ENCODE peak calls at places on chromosomes 7 and 10, in four cellular contexts. F, A, B and M are unnamed samples. For H3K4me1 and H3K27me3, the result is how much of the 10 kb centered on the place peaks cover.

GRCh38 chr10:13698217-13698616 is 111.5 kb downstream of the PRPF18 start:
- DNase-seq in A (no peak), F (no peak), B (no peak), M (no peak)

GRCh38 chr7:111029141-111029572 is 61.8 kb upstream of the LRRN3 start:
- DNase-seq in B (no peak), F (no peak), A (no peak), M (no peak)

GRCh38 chr7:94449151-94449725 is 54.5 kb downstream of the COL1A2 start:
- DNase-seq in F (no peak), B (no peak), A (no peak), M (no peak)

GRCh38 chr7:141016349-141016748 is 1.6 kb upstream of the MRPS33 start:
- DNase-seq in B (no peak), A (no peak), F (no peak), M (no peak)

GRCh38 chr10:71258046-71258445 is 45.7 kb downstream of the UNC5B start:
- DNase-seq in A (no peak), B (no peak), F (no peak), M (no peak)

GRCh38 chr7:149732111-149732561 is 41.3 kb downstream of the ZNF467 start:
- DNase-seq in A (no peak), B (no peak), F (no peak), M (no peak)

GRCh38 chr10:69045441-69046300 is 42.2 kb upstream of the SRGN start:
- DNase-seq in A (no peak), F (no peak), B (no peak), M (peak)

GRCh38 chr7:96337519-96337918 is 15.6 kb upstream of the SLC25A13 start:
- DNase-seq in B (no peak), A (no peak), F (no peak), M (no peak)

GRCh38 chr7:17022915-17023314 is 141.1 kb upstream of the AGR3 start:
- DNase-seq in A (no peak), B (no peak), F (no peak), M (no peak)

GRCh38 chr10:60186315-60187071 is 203.2 kb downstream of the ANK3 start:
- DNase-seq in A (peak), F (no peak), B (no peak), M (no peak)

GRCh38 chr7:69780377-69780776 is 182.1 kb downstream of the AUTS2 start:
- DNase-seq in A (no peak), F (no peak), B (no peak), M (no peak)

DNA sequence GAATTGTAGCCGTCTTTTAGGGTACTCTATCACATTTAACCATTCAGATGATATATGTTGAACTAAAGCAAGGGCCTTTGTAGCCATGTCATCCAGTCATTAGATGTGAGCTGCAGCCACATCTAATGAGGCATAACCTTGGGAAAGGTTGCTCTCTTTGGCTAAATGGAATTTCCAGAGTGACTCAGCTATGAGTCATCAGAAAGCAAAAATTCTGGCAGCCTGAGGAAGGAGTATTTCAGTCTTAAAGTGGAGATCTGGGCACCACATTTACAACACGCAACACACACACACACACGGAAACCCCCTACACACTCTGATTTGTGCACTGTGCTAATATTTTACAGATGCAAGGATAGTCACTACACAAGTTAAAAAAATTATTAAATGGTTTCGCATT is 176.9 kb upstream of the ZWINT start:
- DNase-seq in F (no peak), A (no peak), B (no peak), M (no peak)
- H3K4me1 ChIP-seq in F (under half), A (under half), B (under half), M (under half)

DNA sequence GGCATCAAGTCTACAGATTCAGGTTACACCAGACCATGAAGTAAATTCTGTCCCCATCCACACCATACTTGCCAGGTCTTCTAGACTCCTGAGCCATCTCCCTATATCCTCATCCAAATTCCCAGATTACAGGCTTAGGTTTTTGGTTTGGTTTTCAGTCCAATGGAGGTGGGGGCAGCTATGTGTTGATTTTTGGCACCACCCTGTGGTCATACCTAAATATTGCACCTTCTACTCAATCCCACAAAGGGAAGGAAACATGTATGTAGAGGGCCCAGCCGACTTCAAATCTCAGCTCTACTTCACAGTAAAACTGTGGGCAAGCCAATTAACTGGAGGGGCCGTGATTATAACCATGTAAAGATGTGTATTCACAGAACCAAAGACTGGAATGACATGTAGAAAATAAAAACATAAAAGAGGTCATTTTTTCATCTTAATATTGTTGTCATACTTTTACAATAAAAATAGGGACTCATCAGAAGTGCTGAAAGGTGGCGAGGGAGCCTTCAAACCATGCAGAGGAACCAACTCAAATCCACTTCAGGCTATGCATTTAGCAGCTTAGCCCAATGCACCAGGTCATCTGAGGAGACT is 19.8 kb downstream of the ERCC6 start:
- DNase-seq in F (no peak), A (no peak), B (no peak), M (no peak)
- H3K27me3 ChIP-seq in F (under half), A (under half), B (under half), M (under half)

DNA sequence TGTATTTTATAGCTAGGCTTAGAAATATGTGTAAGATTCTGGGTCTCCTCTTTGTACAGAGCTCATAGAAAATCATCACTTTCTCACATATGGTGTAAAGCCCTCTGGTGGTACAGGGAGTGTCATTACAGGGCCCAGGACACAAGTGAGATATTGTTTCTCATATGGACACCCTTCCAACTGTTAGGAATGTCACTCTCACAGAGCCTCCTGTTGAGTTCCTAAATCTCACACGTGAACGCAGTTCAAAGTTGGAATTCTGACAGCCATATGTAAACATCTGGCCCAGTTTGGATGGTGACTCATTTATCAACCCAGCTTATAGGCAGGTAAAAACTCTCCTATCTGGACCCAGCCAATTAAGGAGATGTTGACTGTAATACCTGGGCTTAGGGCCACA is 35.4 kb upstream of the ZNF107 start:
- DNase-seq in F (no peak), A (no peak), B (no peak), M (no peak)
- TF ChIP-seq CTCF in F (no peak), A (peak), B (no peak), M (peak)

GRCh38 chr10:88991161-88991899 is 732 bp downstream of the FAS start:
- DNase-seq in A (peak), B (no peak), F (peak), M (peak)
- H3K4me1 ChIP-seq in A (under half), B (under half), F (under half), M (under half)

GRCh38 chr10:28542728-28543127 is 9.8 kb downstream of the WAC start:
- DNase-seq in F (no peak), A (no peak), B (no peak), M (no peak)
- H3K27me3 ChIP-seq in F (under half), A (under half), B (under half), M (under half)

GRCh38 chr10:64515975-64516699 is 994.9 kb downstream of the REEP3 start:
- DNase-seq in A (no peak), B (no peak), F (no peak), M (no peak)

GRCh38 chr10:64519427-64519826 is 998.2 kb downstream of the REEP3 start:
- DNase-seq in B (no peak), F (no peak), A (no peak), M (no peak)

GRCh38 chr10:64523065-64523759 is 1002.0 kb downstream of the REEP3 start:
- DNase-seq in A (no peak), B (no peak), F (no peak), M (no peak)

GRCh38 chr10:64519831-64520230 is 998.6 kb downstream of the REEP3 start:
- DNase-seq in A (no peak), F (no peak), B (no peak), M (no peak)

DNA sequence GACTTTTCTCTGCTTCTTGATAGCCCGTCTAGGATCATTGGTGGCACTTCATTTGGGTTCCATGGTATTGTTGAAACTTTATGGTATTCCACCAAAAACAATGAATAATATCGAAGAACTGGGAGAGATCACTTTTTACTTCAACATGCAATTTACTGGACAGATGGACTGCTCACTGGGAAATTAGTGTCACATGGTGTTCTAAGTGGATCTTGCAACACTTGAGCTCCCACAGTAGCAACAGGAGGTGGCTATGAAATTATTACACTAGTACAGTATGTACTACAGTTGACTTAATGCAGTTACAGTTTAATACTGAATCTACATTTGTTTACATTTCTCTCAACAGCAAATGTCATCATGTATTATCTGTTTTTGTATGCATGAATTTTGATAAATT is 997.3 kb downstream of the REEP3 start:
- DNase-seq in F (no peak), B (no peak), A (no peak), M (no peak)
- TF ChIP-seq CTCF in F (no peak), B (no peak), A (no peak), M (no peak)

GRCh38 chr7:666454-667292 is 59.8 kb upstream of the DNAAF5 start:
- DNase-seq in A (no peak), B (no peak), F (no peak), M (peak)

GRCh38 chr7:664402-664775 is 62.1 kb upstream of the DNAAF5 start:
- DNase-seq in B (no peak), A (no peak), F (no peak), M (no peak)

GRCh38 chr7:665751-666453 is 60.6 kb upstream of the DNAAF5 start:
- DNase-seq in F (no peak), B (no peak), A (peak), M (peak)

GRCh38 chr7:662576-662975 is 63.9 kb upstream of the DNAAF5 start:
- DNase-seq in B (no peak), A (peak), F (no peak), M (peak)

GRCh38 chr7:665251-665650 is 61.2 kb upstream of the DNAAF5 start:
- DNase-seq in B (no peak), A (peak), F (no peak), M (peak)
- H3K4me1 ChIP-seq in B (under half), A (under half), F (under half), M (under half)